ENCODE peak calls at places on chromosomes 1 and 21, in six cellular contexts. S is GM23338; B is SK-MEL-5; A is stimulated activated CD4-positive, alpha-beta T cell treated with anti-CD3 and anti-CD28 coated beads, TNF-alpha, amount 100 ng/mL, for 24 hours; P is H4; V is endothelial cell. Y is an unnamed sample.

GRCh38 chr1:175824079-175824478 is 80.7 kb upstream of the TNR start:
- DNase-seq in P (no peak), V (peak), S (peak), B (peak), A (no peak), Y (no peak)

GRCh38 chr21:36791695-36792451 is 93.0 kb downstream of the SIM2 start:
- DNase-seq in S (no peak), P (no peak), A (no peak), V (no peak), B (no peak), Y (no peak)

GRCh38 chr1:17023573-17023972 is 11.8 kb upstream of the ATP13A2 start:
- DNase-seq in B (no peak), V (no peak), A (no peak), P (no peak), S (no peak), Y (no peak)

GRCh38 chr1:184260382-184260781 is 126.4 kb upstream of the C1orf21 start:
- DNase-seq in V (no peak), S (no peak), B (no peak), A (no peak), P (no peak), Y (no peak)

GRCh38 chr21:37032877-37033471 is 26.5 kb downstream of the RIPPLY3 start:
- DNase-seq in P (no peak), S (no peak), B (peak), A (no peak), V (no peak), Y (no peak)

GRCh38 chr1:19353596-19353995 is 41.5 kb downstream of the SLC66A1 start:
- DNase-seq in A (no peak), S (peak), B (no peak), P (no peak), V (no peak), Y (no peak)

GRCh38 chr1:54825696-54826095 is 24.6 kb upstream of the TTC22 start:
- DNase-seq in P (no peak), B (no peak), A (no peak), S (no peak), V (no peak), Y (no peak)

GRCh38 chr1:111204211-111204883 is 3.9 kb upstream of the DENND2D start:
- DNase-seq in B (no peak), V (no peak), S (no peak), P (no peak), A (no peak), Y (no peak)

GRCh38 chr1:50913954-50914353 is 46.1 kb downstream of the FAF1 start:
- DNase-seq in S (no peak), V (no peak), B (no peak), P (no peak), A (no peak), Y (no peak)

GRCh38 chr21:24420694-24421093 is 1186.6 kb downstream of the MRPL39 start:
- DNase-seq in B (no peak), A (no peak), V (no peak), S (no peak), P (no peak), Y (no peak)

GRCh38 chr1:153687346-153687745 is 8.9 kb downstream of the NPR1 start:
- DNase-seq in V (no peak), S (no peak), A (no peak), P (no peak), B (no peak), Y (no peak)

GRCh38 chr1:26145041-26145959 is 13.6 kb upstream of the FAM110D start:
- DNase-seq in V (peak), A (peak), S (peak), B (peak), P (peak), Y (no peak)

GRCh38 chr21:43301424-43302355 is 125.2 kb downstream of the SIK1 start:
- DNase-seq in P (no peak), B (no peak), V (no peak), S (no peak), A (no peak), Y (no peak)